ENCODE peak calls at places on chromosomes 5 and 9, in nine cellular contexts. U is A549; I is left ventricle myocardium inferior; O is CD8-positive, alpha-beta T cell; B is dorsolateral prefrontal cortex; F is heart right ventricle; T is fibroblast of lung; S is tibial artery; L is prostate gland. H is an unnamed sample.

GRCh38 chr9:111691686-111692329 is 30.4 kb downstream of the GNG10 start:
- DNase-seq in S (no peak), F (no peak), B (no peak), U (peak), O (no peak), I (no peak), T (peak), L (no peak), H (peak)

GRCh38 chr9:114417511-114417910 is 29.7 kb upstream of the AKNA start:
- DNase-seq in I (no peak), T (peak), U (no peak), O (no peak), S (no peak), F (no peak), L (no peak), B (no peak), H (peak)

GRCh38 chr5:177404641-177405134 is 4.2 kb upstream of the PFN3 start:
- DNase-seq in S (peak), I (no peak), F (no peak), T (no peak), U (no peak), B (no peak), O (no peak), L (no peak), H (no peak)

GRCh38 chr9:97722331-97722730 is 25.2 kb upstream of the XPA start:
- DNase-seq in O (no peak), L (no peak), T (no peak), I (no peak), S (no peak), F (no peak), B (no peak), U (no peak), H (no peak)

GRCh38 chr9:128276574-128277270 is 646 bp downstream of the SWI5 start:
- DNase-seq in F (peak), L (peak), T (peak), O (no peak), U (peak), I (no peak), B (peak), S (no peak), H (peak)

GRCh38 chr9:124795881-124796415 is 19.0 kb downstream of the OLFML2A start:
- DNase-seq in L (no peak), U (no peak), T (peak), F (peak), B (no peak), S (no peak), O (no peak), I (peak), H (no peak)

GRCh38 chr5:112628219-112628618 is 109.5 kb upstream of the APC start:
- DNase-seq in T (no peak), I (no peak), L (no peak), B (no peak), S (no peak), F (no peak), O (no peak), U (no peak), H (peak)

GRCh38 chr5:96093340-96093739 is 131.7 kb upstream of the ELL2 start:
- DNase-seq in F (no peak), O (no peak), S (no peak), L (peak), U (no peak), B (no peak), T (no peak), I (no peak), H (no peak)

GRCh38 chr5:59588922-59589321 is 304.6 kb downstream of the PDE4D start:
- DNase-seq in I (no peak), U (no peak), T (peak), F (no peak), O (no peak), S (no peak), L (no peak), B (no peak), H (peak)

GRCh38 chr9:114035221-114035844 is 42.8 kb downstream of the AMBP start:
- DNase-seq in T (no peak), O (no peak), U (no peak), L (no peak), F (no peak), S (peak), I (no peak), B (no peak), H (no peak)

GRCh38 chr9:21744874-21745273 is 57.6 kb upstream of the MTAP start:
- DNase-seq in T (peak), B (no peak), S (no peak), F (no peak), U (no peak), L (no peak), O (no peak), I (no peak), H (peak)

GRCh38 chr9:124008307-124008854 is 3.2 kb upstream of the LHX2 start:
- DNase-seq in L (no peak), F (no peak), B (no peak), U (peak), S (no peak), I (no peak), O (no peak), T (no peak), H (no peak)

GRCh38 chr5:180118391-180118791 is 46.8 kb upstream of the RNF130 start:
- DNase-seq in I (no peak), O (no peak), L (no peak), F (no peak), S (peak), B (no peak), U (no peak), T (no peak), H (no peak)

GRCh38 chr5:110884005-110884404 is 145.2 kb downstream of the SLC25A46 start:
- DNase-seq in S (no peak), T (peak), F (no peak), U (no peak), I (no peak), O (no peak), L (no peak), B (no peak), H (peak)

GRCh38 chr5:172800088-172800551 is 29.1 kb upstream of the DUSP1 start:
- DNase-seq in L (no peak), O (no peak), S (peak), F (peak), I (peak), B (peak), U (no peak), T (peak), H (peak)

GRCh38 chr9:91162784-91163440 is 198.8 kb downstream of the AUH start:
- DNase-seq in I (no peak), U (no peak), T (peak), O (peak), B (peak), L (no peak), S (peak), F (no peak), H (no peak)

GRCh38 chr9:124478014-124478753 is 27.9 kb downstream of the ADGRD2 start:
- DNase-seq in L (no peak), F (no peak), I (no peak), S (no peak), U (no peak), B (no peak), O (no peak), T (no peak), H (no peak)

GRCh38 chr5:54062958-54063357 is 247.4 kb downstream of the ARL15 start:
- DNase-seq in S (no peak), T (peak), O (no peak), I (no peak), L (no peak), F (no peak), U (no peak), B (no peak), H (peak)

GRCh38 chr5:170700503-170700902 is 83.0 kb upstream of the GABRP start:
- DNase-seq in T (no peak), S (no peak), B (no peak), F (no peak), L (no peak), I (no peak), O (no peak), U (no peak), H (no peak)

GRCh38 chr5:51961154-51961562 is 577.9 kb downstream of the ISL1 start:
- DNase-seq in I (no peak), T (no peak), L (no peak), B (no peak), F (no peak), O (no peak), U (no peak), S (no peak), H (no peak)

GRCh38 chr5:22835630-22836029 is 17.5 kb downstream of the CDH12 start:
- DNase-seq in I (no peak), T (no peak), O (no peak), B (no peak), F (no peak), L (no peak), U (no peak), S (no peak), H (no peak)

GRCh38 chr5:54876561-54876960 is 108.8 kb downstream of the ESM1 start:
- DNase-seq in B (no peak), U (no peak), L (no peak), O (no peak), F (no peak), T (no peak), I (no peak), S (no peak), H (no peak)

DNA sequence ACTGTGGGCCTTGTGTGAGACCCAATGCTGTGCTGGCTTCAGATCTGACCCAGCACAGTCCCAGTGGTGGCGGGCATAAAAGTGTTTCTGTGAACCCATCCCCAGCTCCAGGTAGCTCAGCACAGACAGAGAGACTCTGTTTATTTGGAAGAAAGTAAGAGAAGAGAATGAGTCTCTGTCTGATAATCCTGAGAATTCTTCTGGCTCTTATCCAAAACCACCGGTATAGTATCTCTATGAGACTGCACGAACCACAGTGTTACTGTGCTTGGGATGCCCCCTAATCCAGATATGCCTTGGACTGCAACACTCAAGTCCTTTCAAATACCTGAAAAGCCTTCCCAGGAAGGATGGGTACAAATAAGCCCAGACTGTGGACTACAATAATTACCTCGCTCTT is 1660.8 kb upstream of the ACO1 start:
- DNase-seq in S (no peak), O (no peak), B (no peak), U (no peak), T (peak), I (no peak), L (no peak), F (no peak), H (no peak)
- H3K4me3 ChIP-seq in S (no peak), O (no peak), B (no peak), U (no peak), T (no peak), I (no peak), L (no peak), F (no peak), H (no peak)

DNA sequence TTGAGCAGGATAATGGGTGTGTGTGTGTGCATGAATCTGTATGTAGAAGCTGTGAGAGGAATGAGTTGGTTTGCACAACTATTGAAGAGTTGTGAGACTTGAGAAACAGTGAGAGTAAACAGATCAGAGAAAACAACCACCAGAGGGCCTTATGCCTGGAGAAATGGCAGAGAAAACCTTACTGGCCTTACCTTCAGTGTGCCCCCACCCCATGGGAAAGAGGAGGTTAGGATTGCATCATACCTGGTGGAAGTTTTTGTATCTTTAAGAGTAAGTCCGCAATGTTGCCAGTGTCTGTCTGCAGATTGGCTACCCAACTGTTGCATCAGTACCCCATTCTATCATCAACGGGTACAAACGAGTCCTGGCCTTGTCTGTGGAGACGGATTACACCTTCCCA is 1909.4 kb upstream of the WWC1 start:
- DNase-seq in B (no peak), L (no peak), F (no peak), I (no peak), O (no peak), T (no peak), U (no peak), S (no peak), H (no peak)
- TF ChIP-seq CTCF in B (no peak), L (no peak), F (no peak), I (no peak), O (no peak), T (no peak), U (no peak), S (no peak), H (no peak)

GRCh38 chr5:132485641-132486317 is 4.8 kb downstream of the IRF1 start:
- DNase-seq in O (no peak), B (no peak), L (no peak), I (no peak), F (no peak), U (no peak), T (no peak), S (peak), H (no peak)
- H3K4me3 ChIP-seq in O (peak), B (no peak), L (no peak), I (no peak), F (no peak), U (no peak), T (no peak), S (no peak), H (no peak)

GRCh38 chr5:92313385-92313784 is 930.3 kb upstream of the ARRDC3 start:
- DNase-seq in I (no peak), S (no peak), B (no peak), T (no peak), U (no peak), O (no peak), F (no peak), L (no peak), H (no peak)

GRCh38 chr5:92308679-92309078 is 925.6 kb upstream of the ARRDC3 start:
- DNase-seq in O (no peak), B (no peak), T (no peak), S (no peak), L (no peak), F (no peak), I (no peak), U (no peak), H (no peak)

DNA sequence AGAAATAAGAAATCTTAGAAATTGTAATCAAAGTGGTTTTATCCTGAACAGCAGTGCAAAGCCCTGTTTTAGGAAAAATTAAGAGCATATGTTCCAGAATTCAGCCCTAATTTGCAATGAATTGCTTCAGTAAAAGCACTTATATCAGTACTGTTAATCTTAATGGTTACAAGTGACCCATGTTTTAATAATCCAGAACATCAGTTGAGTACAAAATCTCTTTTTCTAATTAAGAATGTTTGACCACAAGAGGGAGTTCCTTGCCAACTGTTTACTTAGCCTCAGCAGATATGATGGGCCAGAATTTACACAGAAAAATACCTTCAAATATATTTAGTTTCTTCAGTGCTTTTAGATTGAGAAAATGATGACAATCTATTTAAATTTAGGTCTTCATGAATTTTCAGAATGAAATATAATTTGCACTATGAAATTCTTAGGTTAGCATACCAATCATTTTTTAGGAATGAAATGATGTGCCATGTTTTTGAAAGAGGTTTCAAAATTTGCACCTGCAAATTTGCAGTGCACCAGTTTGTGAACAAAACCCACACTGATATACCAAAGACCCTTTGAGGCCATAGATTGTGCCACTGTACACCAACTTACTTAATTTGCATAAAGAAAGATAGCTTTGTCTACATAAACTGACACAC is 926.3 kb upstream of the ARRDC3 start:
- DNase-seq in F (no peak), T (peak), L (no peak), S (no peak), B (no peak), O (no peak), U (peak), I (no peak), H (peak)
- TF ChIP-seq CTCF in F (peak), T (peak), L (no peak), S (no peak), B (peak), O (no peak), U (peak), I (peak), H (peak)

GRCh38 chr9:95185931-95186330 is 131.6 kb downstream of the FANCC start:
- DNase-seq in O (no peak), U (no peak), B (no peak), L (no peak), F (no peak), I (no peak), S (no peak), T (no peak), H (no peak)
- H3K4me3 ChIP-seq in O (no peak), U (no peak), B (no peak), L (no peak), F (no peak), I (no peak), S (no peak), T (no peak), H (no peak)

GRCh38 chr5:1244976-1245375 is 19.8 kb downstream of the SLC6A18 start:
- DNase-seq in U (peak), B (no peak), I (no peak), L (no peak), F (no peak), S (no peak), T (no peak), O (no peak), H (no peak)
- TF ChIP-seq CTCF in U (peak), B (peak), I (no peak), L (no peak), F (no peak), S (no peak), T (no peak), O (no peak), H (no peak)

DNA sequence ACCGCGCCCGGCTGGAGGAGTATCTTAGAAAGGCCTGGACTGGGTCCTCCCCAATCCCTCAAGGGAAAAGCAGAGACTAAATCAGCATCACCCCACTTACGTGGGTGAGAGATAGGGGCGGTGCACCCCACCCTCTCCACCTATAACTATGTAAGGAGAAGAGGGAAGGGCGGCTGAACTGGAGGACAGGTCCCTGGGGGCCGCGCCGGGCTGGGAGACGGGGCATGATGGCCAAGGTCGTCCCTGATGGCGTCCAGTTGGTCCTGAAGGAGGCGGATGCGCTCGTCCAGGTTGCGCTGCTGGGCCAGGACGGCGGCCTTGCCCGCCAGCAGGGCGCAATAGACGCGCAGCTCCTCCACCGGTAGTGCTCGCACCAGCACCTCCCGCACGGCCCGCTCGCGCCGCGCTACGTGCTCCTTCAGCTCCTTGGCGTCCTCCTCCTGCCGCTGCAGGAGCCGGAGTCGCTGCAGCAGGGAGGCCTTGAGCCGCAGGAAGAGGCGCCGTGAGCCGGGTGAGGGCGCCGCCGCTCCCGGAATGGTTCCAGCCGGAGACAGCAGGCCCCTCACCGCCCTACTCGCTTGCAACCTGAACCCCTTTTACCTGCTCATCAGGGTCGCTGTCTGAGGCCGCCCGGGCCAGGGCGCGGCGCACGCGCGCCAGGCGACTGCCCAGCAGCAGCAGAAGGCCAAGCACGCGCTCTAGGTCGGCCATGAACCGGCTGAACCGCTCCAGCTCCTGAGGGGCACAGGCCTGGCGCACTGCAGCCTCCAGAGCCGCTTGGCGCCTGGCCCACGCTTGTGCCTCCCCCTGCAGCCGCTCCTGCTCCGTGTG is 7.6 kb downstream of the SHROOM1 start:
- DNase-seq in B (no peak), S (no peak), F (no peak), U (no peak), T (peak), I (no peak), O (no peak), L (no peak), H (no peak)
- H3K4me3 ChIP-seq in B (peak), S (peak), F (peak), U (no peak), T (no peak), I (peak), O (no peak), L (no peak), H (no peak)

DNA sequence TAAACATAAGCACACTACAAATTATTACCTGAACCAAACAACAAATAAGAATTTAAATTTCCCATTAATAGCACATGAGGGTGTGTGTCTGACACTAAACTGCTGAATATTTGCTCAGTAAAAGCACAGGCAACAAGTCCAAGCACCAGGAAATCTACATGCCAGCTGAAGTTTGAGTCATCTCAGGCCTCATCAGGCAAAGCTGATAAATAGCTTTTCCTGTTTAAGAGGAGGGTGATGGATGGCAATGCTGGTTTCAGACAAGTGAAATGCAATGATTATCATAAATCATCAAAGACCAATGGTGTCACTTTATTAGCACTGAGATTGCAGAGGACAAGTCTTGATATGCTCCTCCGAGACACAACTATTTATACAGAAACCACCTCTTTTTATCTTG is 1668.0 kb upstream of the C9orf72 start:
- DNase-seq in F (no peak), B (no peak), I (no peak), O (no peak), T (no peak), S (no peak), U (no peak), L (no peak), H (no peak)
- TF ChIP-seq CTCF in F (no peak), B (no peak), I (no peak), O (no peak), T (no peak), S (no peak), U (no peak), L (no peak), H (no peak)

GRCh38 chr9:116646661-116647514 is 40.2 kb upstream of the TRIM32 start:
- DNase-seq in U (peak), B (no peak), O (no peak), L (no peak), T (peak), F (no peak), I (no peak), S (no peak), H (peak)
- H3K4me3 ChIP-seq in U (no peak), B (no peak), O (no peak), L (no peak), T (no peak), F (no peak), I (no peak), S (no peak), H (no peak)

GRCh38 chr5:15286659-15287058 is 213.3 kb upstream of the FBXL7 start:
- DNase-seq in O (no peak), I (no peak), T (no peak), L (no peak), B (no peak), F (peak), S (no peak), U (no peak), H (peak)

GRCh38 chr5:15285901-15286583 is 213.9 kb upstream of the FBXL7 start:
- DNase-seq in U (no peak), T (peak), S (no peak), F (peak), L (no peak), O (no peak), I (peak), B (no peak), H (peak)

GRCh38 chr5:15290953-15291352 is 209.0 kb upstream of the FBXL7 start:
- DNase-seq in L (no peak), I (no peak), T (no peak), U (no peak), S (no peak), B (no peak), F (no peak), O (no peak), H (no peak)
- TF ChIP-seq CTCF in L (no peak), I (peak), T (no peak), U (no peak), S (no peak), B (no peak), F (peak), O (no peak), H (no peak)

H was measured in foreskin fibroblast.